ENCODE peak calls at places on chromosome 3, in six cellular contexts. B is tibial artery, V is body of pancreas, P is PC-3, C is HFF-Myc, K is NB4. Y is an unnamed sample.

GRCh38 chr3:194930439-194931204 is 244.9 kb downstream of the FAM43A start:
- DNase-seq in B (peak), V (peak), P (peak), C (peak), K (peak), Y (no peak)

GRCh38 chr3:114242947-114243346 is 5.6 kb upstream of the ZNF80 start:
- DNase-seq in B (no peak), V (no peak), P (no peak), C (no peak), K (no peak), Y (no peak)

GRCh38 chr3:64152100-64152499 is 73.2 kb downstream of the PRICKLE2 start:
- DNase-seq in B (peak), V (peak), P (peak), C (no peak), K (no peak), Y (no peak)

GRCh38 chr3:52827866-52828376 is 2.6 kb downstream of the ITIH4 start:
- DNase-seq in B (no peak), V (peak), P (no peak), C (no peak), K (no peak), Y (no peak)

GRCh38 chr3:38397320-38397719 is 50.7 kb downstream of the XYLB start:
- DNase-seq in B (no peak), V (no peak), P (peak), C (peak), K (peak), Y (peak)

GRCh38 chr3:195774917-195775316 is 36.8 kb downstream of the MUC4 start:
- DNase-seq in B (no peak), V (peak), P (peak), C (no peak), K (peak), Y (peak)

GRCh38 chr3:70861855-70862254 is 549.4 kb upstream of the MDFIC2 start:
- DNase-seq in B (no peak), V (no peak), P (peak), C (no peak), K (no peak), Y (no peak)

GRCh38 chr3:430186-430585 is 233.6 kb downstream of the CHL1 start:
- DNase-seq in B (no peak), V (no peak), P (peak), C (no peak), K (no peak), Y (no peak)

GRCh38 chr3:50270422-50270831 is 1.5 kb downstream of the SEMA3B start:
- DNase-seq in B (no peak), V (no peak), P (no peak), C (no peak), K (no peak), Y (no peak)

GRCh38 chr3:108202834-108203233 is 19.4 kb downstream of the IFT57 start:
- DNase-seq in B (no peak), V (peak), P (no peak), C (no peak), K (peak), Y (no peak)

GRCh38 chr3:71104090-71104489 is 479.4 kb downstream of the FOXP1 start:
- DNase-seq in B (no peak), V (no peak), P (peak), C (peak), K (no peak), Y (no peak)

GRCh38 chr3:142105991-142106390 is 43.4 kb downstream of the TFDP2 start:
- DNase-seq in B (no peak), V (no peak), P (peak), C (no peak), K (no peak), Y (no peak)

GRCh38 chr3:126797563-126797962 is 93.5 kb downstream of the CHCHD6 start:
- DNase-seq in B (no peak), V (no peak), P (no peak), C (no peak), K (no peak), Y (no peak)

GRCh38 chr3:55065331-55065730 is 137.5 kb upstream of the LRTM1 start:
- DNase-seq in B (no peak), V (no peak), P (no peak), C (no peak), K (no peak), Y (no peak)

GRCh38 chr3:114447545-114447944 is 153.7 kb downstream of the TIGIT start:
- DNase-seq in B (no peak), V (no peak), P (no peak), C (no peak), K (no peak), Y (no peak)

GRCh38 chr3:84567796-84568195 is 391.0 kb upstream of the CADM2 start:
- DNase-seq in B (no peak), V (no peak), P (no peak), C (no peak), K (no peak), Y (no peak)

GRCh38 chr3:36648241-36649034 is 115.9 kb downstream of the DCLK3 start:
- DNase-seq in B (no peak), V (no peak), P (peak), C (peak), K (no peak), Y (no peak)

GRCh38 chr3:12947504-12948369 is 106.4 kb upstream of the RPL32 start:
- DNase-seq in B (peak), V (no peak), P (peak), C (no peak), K (peak), Y (no peak)

GRCh38 chr3:171838218-171838720 is 4.9 kb upstream of the TMEM212 start:
- DNase-seq in B (peak), V (peak), P (no peak), C (no peak), K (peak), Y (peak)

GRCh38 chr3:101074518-101074917 is 81.3 kb upstream of the ABI3BP start:
- DNase-seq in B (no peak), V (no peak), P (peak), C (no peak), K (no peak), Y (no peak)

GRCh38 chr3:152257246-152258074 is 11.3 kb upstream of the MBNL1 start:
- DNase-seq in B (no peak), V (no peak), P (no peak), C (no peak), K (peak), Y (no peak)

GRCh38 chr3:122458992-122459391 is 43.1 kb upstream of the WDR5B start:
- DNase-seq in B (no peak), V (no peak), P (peak), C (peak), K (peak), Y (no peak)

GRCh38 chr3:179615458-179616173 is 11.0 kb downstream of the NDUFB5 start:
- DNase-seq in B (no peak), V (no peak), P (no peak), C (no peak), K (no peak), Y (no peak)

GRCh38 chr3:107432013-107432515 is 54.8 kb downstream of the CCDC54 start:
- DNase-seq in B (no peak), V (peak), P (peak), C (no peak), K (no peak), Y (no peak)

GRCh38 chr3:100113728-100114412 is 431 bp downstream of the FILIP1L start:
- DNase-seq in B (no peak), V (no peak), P (peak), C (no peak), K (peak), Y (no peak)

GRCh38 chr3:67595424-67595823 is 59.0 kb downstream of the SUCLG2 start:
- DNase-seq in B (no peak), V (no peak), P (no peak), C (no peak), K (no peak), Y (no peak)

GRCh38 chr3:67598814-67599556 is 55.4 kb downstream of the SUCLG2 start:
- DNase-seq in B (no peak), V (no peak), P (no peak), C (no peak), K (no peak), Y (no peak)

DNA sequence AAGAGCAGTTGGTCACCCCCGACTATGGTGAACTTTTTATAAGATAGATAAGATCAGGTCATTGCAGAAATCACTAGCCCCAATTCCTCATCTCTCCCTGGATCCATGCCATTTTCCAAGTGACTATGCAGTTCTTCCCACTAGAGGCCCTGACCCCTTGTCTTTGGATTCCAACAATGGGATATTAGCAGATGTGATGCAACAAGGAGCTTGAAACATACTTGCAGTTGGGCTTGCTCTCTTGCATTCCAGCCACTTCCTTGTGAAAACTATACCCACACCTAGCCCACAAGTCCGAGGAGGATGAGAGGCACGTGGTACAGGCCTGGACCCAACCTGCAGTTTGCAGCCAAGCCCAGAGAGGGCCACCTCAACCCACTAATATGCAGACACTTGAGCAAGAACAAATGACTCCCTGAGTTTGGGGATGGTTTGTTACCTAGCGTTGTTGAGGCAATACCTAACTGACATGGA is 60.6 kb downstream of the SUCLG2 start:
- DNase-seq in B (no peak), V (no peak), P (peak), C (no peak), K (no peak), Y (no peak)
- TF ChIP-seq CTCF in B (no peak), V (no peak), P (peak), C (no peak), K (no peak), Y (no peak)

GRCh38 chr3:157958471-157958870 is 147.7 kb downstream of the SHOX2 start:
- DNase-seq in B (no peak), V (no peak), P (no peak), C (no peak), K (peak), Y (peak)

GRCh38 chr3:157961665-157962064 is 144.6 kb downstream of the SHOX2 start:
- DNase-seq in B (no peak), V (no peak), P (no peak), C (no peak), K (no peak), Y (no peak)

GRCh38 chr3:157953565-157953964 is 152.7 kb downstream of the SHOX2 start:
- DNase-seq in B (no peak), V (no peak), P (no peak), C (no peak), K (no peak), Y (no peak)

GRCh38 chr3:157956850-157957249 is 149.4 kb downstream of the SHOX2 start:
- DNase-seq in B (no peak), V (no peak), P (no peak), C (no peak), K (no peak), Y (no peak)
- TF ChIP-seq CTCF in B (no peak), V (no peak), P (no peak), C (no peak), K (no peak), Y (no peak)

DNA sequence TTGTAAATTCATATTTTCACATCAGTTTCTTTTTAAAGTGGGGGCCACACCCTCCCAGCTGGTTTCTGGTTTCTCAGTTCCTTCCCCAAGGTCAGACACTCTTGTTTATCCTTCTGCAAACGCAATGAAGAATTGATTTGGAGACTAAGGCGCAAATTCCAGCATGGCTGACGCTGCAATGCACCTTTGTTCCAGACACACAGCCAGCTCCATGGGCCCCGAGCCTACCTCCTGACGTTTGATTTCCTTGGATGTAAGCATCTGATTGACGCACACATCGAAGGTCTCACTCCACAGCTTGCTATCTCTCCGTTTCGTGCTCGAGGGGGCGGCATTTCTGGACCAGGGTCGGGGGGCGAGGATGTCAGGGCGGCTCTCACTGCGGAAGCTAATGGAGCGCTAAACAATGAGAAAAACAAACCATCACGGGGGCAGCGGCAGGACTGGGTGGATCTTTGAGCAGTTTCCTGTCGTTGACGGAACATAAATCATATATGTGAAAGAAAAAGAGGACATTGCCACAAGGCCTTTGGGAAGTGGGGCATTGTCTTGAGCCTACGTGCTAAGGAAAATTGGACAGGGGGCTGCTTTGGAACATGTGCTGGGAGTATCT is 46.9 kb downstream of the ARHGEF3 start:
- DNase-seq in B (no peak), V (peak), P (no peak), C (no peak), K (no peak), Y (peak)
- TF ChIP-seq CTCF in B (no peak), V (no peak), P (no peak), C (no peak), K (no peak), Y (no peak)

GRCh38 chr3:25904248-25904647 is 114.4 kb downstream of the OXSM start:
- DNase-seq in B (no peak), V (peak), P (no peak), C (no peak), K (peak), Y (no peak)
- TF ChIP-seq CTCF in B (no peak), V (no peak), P (peak), C (no peak), K (peak), Y (peak)

DNA sequence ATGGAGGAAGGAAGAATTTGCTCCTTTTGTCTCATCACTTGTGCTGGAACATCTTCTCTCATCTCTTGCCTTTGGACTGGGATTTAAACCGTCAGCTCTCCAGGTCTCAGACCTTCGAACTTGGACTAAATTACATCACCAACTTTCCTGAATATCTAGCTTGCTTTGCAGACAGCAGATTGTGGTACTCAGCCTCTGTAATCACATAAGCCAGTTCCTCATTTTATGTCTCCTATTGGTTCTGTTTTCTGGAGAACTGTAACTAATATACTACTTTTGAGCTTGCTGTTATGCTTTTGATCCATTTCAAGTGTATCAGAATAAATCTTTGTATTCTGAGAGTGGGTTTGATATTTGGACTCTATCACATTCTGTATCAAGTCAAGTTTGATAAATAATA is 164.3 kb upstream of the VEPH1 start:
- DNase-seq in B (no peak), V (no peak), P (no peak), C (no peak), K (no peak), Y (no peak)
- TF ChIP-seq CTCF in B (no peak), V (no peak), P (no peak), C (no peak), K (no peak), Y (no peak)

GRCh38 chr3:81003008-81003407 is 758.4 kb downstream of the GBE1 start:
- DNase-seq in B (no peak), V (no peak), P (no peak), C (no peak), K (no peak), Y (no peak)

GRCh38 chr3:81003817-81004216 is 757.6 kb downstream of the GBE1 start:
- DNase-seq in B (no peak), V (no peak), P (no peak), C (no peak), K (no peak), Y (no peak)

DNA sequence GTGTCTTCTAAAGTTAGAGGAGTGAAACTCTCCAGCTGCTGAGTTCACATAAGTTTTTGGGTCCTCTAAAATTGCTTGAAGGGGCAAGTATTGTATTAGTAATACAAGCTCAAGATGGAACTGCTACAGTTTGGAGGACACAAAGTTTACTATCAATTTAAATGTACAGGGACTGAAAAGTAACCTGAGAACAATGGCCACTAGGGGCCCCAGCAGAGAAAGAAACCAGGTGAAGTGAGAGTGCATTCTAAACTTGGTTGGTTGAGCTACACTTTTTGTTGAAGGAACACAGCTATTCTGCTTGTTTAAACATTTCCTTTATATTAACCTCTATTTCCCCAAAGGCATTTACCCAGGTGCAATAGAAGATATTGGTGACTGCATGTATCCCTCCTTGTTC is 755.5 kb downstream of the GBE1 start:
- DNase-seq in B (no peak), V (no peak), P (peak), C (no peak), K (no peak), Y (no peak)
- TF ChIP-seq CTCF in B (no peak), V (no peak), P (peak), C (no peak), K (no peak), Y (no peak)

GRCh38 chr3:31957106-31957505 is 24.0 kb downstream of the OSBPL10 start:
- DNase-seq in B (no peak), V (no peak), P (no peak), C (no peak), K (no peak), Y (no peak)

GRCh38 chr3:31958721-31959152 is 22.3 kb downstream of the OSBPL10 start:
- DNase-seq in B (no peak), V (no peak), P (peak), C (no peak), K (no peak), Y (no peak)

GRCh38 chr3:31962801-31963205 is 18.3 kb downstream of the OSBPL10 start:
- DNase-seq in B (no peak), V (no peak), P (peak), C (no peak), K (no peak), Y (no peak)

GRCh38 chr3:31959951-31960792 is 20.9 kb downstream of the OSBPL10 start:
- DNase-seq in B (no peak), V (no peak), P (no peak), C (no peak), K (no peak), Y (no peak)

GRCh38 chr3:31960793-31961431 is 20.1 kb downstream of the OSBPL10 start:
- DNase-seq in B (no peak), V (no peak), P (peak), C (no peak), K (no peak), Y (no peak)
- TF ChIP-seq CTCF in B (no peak), V (no peak), P (no peak), C (no peak), K (no peak), Y (no peak)

DNA sequence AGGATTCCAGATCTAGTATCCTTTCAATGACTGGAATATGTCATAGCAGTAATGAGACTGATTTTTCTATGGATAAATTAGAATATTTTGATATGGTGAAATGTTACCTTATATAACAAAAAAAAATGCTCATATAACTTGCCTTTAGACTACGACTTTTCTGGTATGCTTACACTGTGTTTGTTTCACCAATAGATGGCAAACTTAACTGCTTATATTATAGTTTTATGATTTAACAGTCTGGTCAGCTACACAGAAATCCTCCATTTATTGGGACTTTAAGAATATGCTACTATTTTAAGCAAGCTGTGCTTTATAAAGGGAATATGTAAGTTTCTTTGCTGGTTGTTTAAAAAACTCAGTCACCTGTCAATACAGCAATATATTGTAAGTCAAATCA is 205.6 kb downstream of the VGLL3 start:
- DNase-seq in B (no peak), V (no peak), P (peak), C (no peak), K (no peak), Y (no peak)
- TF ChIP-seq CTCF in B (peak), V (no peak), P (peak), C (peak), K (no peak), Y (no peak)

GRCh38 chr3:155995525-155996370 is 124.6 kb upstream of the KCNAB1 start:
- DNase-seq in B (no peak), V (no peak), P (peak), C (peak), K (peak), Y (no peak)
- TF ChIP-seq CTCF in B (peak), V (peak), P (peak), C (peak), K (peak), Y (peak)

Y was measured in nephron progenitor cell.